ENCODE peak calls at places on chromosomes 3 and 15, in five cellular contexts. S is HepG2, O is IMR-90, L is K562, V is H1. A is an unnamed sample.

GRCh38 chr3:58625196-58625595 is 41.4 kb downstream of the FAM3D start:
- DNase-seq in S (no peak), O (no peak), V (no peak), L (no peak), A (no peak)

GRCh38 chr15:92797168-92798052 is 102.7 kb upstream of the CHD2 start:
- DNase-seq in V (no peak), O (peak; percentile 81), S (peak; percentile 78), L (peak; percentile 58), A (peak; percentile 84)

GRCh38 chr3:166324401-166324800 is 487.2 kb upstream of the BCHE start:
- DNase-seq in V (no peak), S (no peak), O (no peak), L (no peak), A (no peak)

GRCh38 chr3:51734572-51734907 is 27.7 kb downstream of the GRM2 start:
- DNase-seq in S (no peak), L (no peak), V (no peak), O (no peak), A (no peak)

GRCh38 chr3:46853441-46854410 is 9.5 kb downstream of the MYL3 start:
- DNase-seq in L (no peak), O (no peak), V (no peak), S (no peak), A (no peak)

GRCh38 chr3:42345811-42346210 is 64.6 kb downstream of the LYZL4 start:
- DNase-seq in L (no peak), O (no peak), S (no peak), V (no peak), A (no peak)

GRCh38 chr15:81940467-81941451 is 105.1 kb downstream of the MEX3B start:
- DNase-seq in V (no peak), L (no peak), S (no peak), O (peak; percentile 92), A (no peak)

GRCh38 chr3:48369685-48370329 is 2.2 kb upstream of the FBXW12 start:
- DNase-seq in S (no peak), O (no peak), L (no peak), V (no peak), A (no peak)

GRCh38 chr3:152455989-152456388 is 187.3 kb downstream of the MBNL1 start:
- DNase-seq in V (no peak), S (no peak), O (no peak), L (no peak), A (no peak)

GRCh38 chr15:66294932-66295235 is 1.5 kb downstream of the DIS3L start:
- DNase-seq in O (peak; percentile 55), S (no peak), L (peak; percentile 18), V (no peak), A (no peak)

GRCh38 chr15:51162865-51163762 is 68.4 kb upstream of the TNFAIP8L3 start:
- DNase-seq in V (peak; percentile 86), L (peak; percentile 88), S (peak; percentile 45), O (peak; percentile 72), A (peak; percentile 64)

GRCh38 chr3:13884851-13885703 is 5.2 kb upstream of the WNT7A start:
- DNase-seq in L (peak; percentile 82), O (no peak), S (peak; percentile 36), V (peak; percentile 82), A (peak; percentile 53)

GRCh38 chr3:99700637-99701268 is 62.4 kb downstream of the COL8A1 start:
- DNase-seq in L (no peak), V (no peak), O (peak; percentile 80), S (peak; percentile 8), A (no peak)
- H3K4me2 ChIP-seq in L (no peak overlapping the region), V (no peak overlapping the region), O (peak overlapping the region; percentile 0), S (no peak overlapping the region), A (no peak overlapping the region)

GRCh38 chr3:139227165-139227564 is 116.7 kb upstream of the MRPS22 start:
- DNase-seq in V (no peak), S (no peak), L (no peak), O (no peak), A (no peak)
- TF ChIP-seq MAFK in V (no peak), S (no peak), L (no peak), O (no peak), A (no peak)

GRCh38 chr3:134388748-134389485 is 14.7 kb upstream of the AMOTL2 start:
- DNase-seq in O (no peak), V (no peak), L (no peak), S (no peak), A (no peak)

GRCh38 chr3:134389865-134390264 is 15.6 kb upstream of the AMOTL2 start:
- DNase-seq in L (no peak), S (no peak), V (no peak), O (no peak), A (no peak)

GRCh38 chr3:134384963-134385362 is 10.7 kb upstream of the AMOTL2 start:
- DNase-seq in L (no peak), S (no peak), V (peak; percentile 42), O (no peak), A (no peak)

GRCh38 chr3:134388292-134388691 is 14.0 kb upstream of the AMOTL2 start:
- DNase-seq in L (no peak), V (no peak), O (no peak), S (no peak), A (no peak)

GRCh38 chr3:134387293-134387692 is 13.0 kb upstream of the AMOTL2 start:
- DNase-seq in L (no peak), V (no peak), S (no peak), O (no peak), A (no peak)
- H3K4me2 ChIP-seq in L (no peak overlapping the region), V (no peak overlapping the region), S (no peak overlapping the region), O (no peak overlapping the region), A (no peak overlapping the region)

GRCh38 chr3:15292765-15293522 is 39.4 kb downstream of the SH3BP5 start:
- DNase-seq in V (no peak), O (peak; percentile 44), S (no peak), L (no peak), A (no peak)

GRCh38 chr3:15289661-15290060 is 42.7 kb downstream of the SH3BP5 start:
- DNase-seq in V (no peak), O (no peak), L (no peak), S (no peak), A (no peak)

GRCh38 chr3:15290731-15291130 is 41.7 kb downstream of the SH3BP5 start:
- DNase-seq in O (no peak), V (no peak), S (no peak), L (no peak), A (no peak)

GRCh38 chr3:15294914-15295313 is 37.5 kb downstream of the SH3BP5 start:
- DNase-seq in L (no peak), S (no peak), O (no peak), V (no peak), A (no peak)

DNA sequence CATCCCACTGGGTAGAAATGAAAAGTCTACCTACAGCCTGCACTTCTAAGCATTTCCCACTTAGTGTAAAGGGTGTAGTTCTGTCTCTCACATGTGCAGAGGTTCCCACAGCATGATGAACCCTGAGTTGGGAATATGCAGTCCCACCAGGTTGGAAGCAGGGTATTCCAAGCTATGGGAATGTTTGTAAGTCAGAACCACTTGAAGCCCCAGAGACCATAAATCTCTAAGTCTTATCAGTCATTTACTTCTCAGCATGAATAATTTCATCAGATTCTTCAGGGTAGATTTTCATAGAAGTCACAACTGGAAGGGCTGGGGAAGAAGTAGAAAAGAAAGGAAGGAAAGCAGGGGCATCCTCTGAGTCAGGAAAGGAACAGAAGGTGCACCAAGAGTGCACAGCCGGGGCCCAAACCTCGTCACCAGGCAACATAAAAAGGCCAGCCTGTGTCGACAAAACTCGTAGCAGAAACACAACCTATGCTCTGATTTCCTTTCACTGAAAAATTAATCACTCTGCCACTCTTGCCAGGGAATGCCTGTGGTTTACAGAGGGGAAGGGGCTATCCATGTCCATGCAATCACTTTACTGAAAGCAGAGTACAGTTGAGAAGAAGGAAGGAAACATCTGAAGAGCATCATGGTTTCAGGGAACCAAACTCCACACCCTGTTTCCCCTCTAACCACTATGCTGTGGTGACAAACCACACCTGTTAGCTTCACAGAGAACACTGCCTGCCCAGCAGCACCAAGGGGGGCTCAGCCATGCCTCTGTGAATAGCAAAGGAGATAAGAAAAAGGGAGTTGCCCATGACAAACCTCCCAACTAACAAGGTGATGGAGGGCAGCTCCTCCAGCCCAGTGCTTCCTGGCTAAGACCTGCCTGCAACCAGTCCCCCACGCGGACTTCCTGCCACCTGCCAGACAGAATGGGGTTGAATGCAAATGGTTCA is 40.5 kb downstream of the SH3BP5 start:
- DNase-seq in S (no peak), L (no peak), V (no peak), O (no peak), A (no peak)
- TF ChIP-seq MAFK in S (no peak), L (no peak), V (no peak), O (no peak), A (no peak)

GRCh38 chr15:71384501-71384900 is 269.2 kb downstream of the THSD4 start:
- DNase-seq in L (no peak), S (no peak), V (no peak), O (no peak), A (no peak)

GRCh38 chr15:71386448-71387236 is 271.4 kb downstream of the THSD4 start:
- DNase-seq in V (no peak), S (no peak), O (peak; percentile 38), L (no peak), A (peak; percentile 56)

GRCh38 chr15:71385469-71385868 is 270.2 kb downstream of the THSD4 start:
- DNase-seq in O (no peak), S (no peak), V (no peak), L (no peak), A (no peak)

GRCh38 chr15:71386005-71386404 is 270.7 kb downstream of the THSD4 start:
- DNase-seq in V (no peak), L (no peak), O (no peak), S (no peak), A (no peak)

DNA sequence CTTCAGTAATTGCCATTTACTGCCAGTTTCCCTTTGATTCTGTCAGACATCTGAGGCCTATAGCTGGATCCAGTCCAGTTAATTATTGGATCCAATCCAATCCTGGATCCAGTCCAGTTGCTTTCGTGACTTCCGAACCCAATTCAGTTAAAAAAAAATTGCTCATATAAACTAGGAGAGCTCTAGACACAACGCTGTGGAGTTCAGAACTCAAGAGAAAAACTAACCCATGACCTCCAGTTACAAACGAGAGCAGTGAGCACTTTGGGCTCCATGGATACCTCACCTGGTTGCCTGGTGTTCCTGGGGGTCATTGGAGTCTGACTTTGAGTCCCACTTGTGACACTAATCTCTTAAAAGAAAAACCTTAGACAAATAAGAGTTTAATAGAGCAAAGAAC is 269.8 kb downstream of the THSD4 start:
- DNase-seq in L (no peak), V (no peak), S (no peak), O (peak; percentile 25), A (no peak)
- H3K4me2 ChIP-seq in L (no peak overlapping the region), V (peak overlapping the region; percentile 75), S (no peak overlapping the region), O (no peak overlapping the region), A (no peak overlapping the region)

DNA sequence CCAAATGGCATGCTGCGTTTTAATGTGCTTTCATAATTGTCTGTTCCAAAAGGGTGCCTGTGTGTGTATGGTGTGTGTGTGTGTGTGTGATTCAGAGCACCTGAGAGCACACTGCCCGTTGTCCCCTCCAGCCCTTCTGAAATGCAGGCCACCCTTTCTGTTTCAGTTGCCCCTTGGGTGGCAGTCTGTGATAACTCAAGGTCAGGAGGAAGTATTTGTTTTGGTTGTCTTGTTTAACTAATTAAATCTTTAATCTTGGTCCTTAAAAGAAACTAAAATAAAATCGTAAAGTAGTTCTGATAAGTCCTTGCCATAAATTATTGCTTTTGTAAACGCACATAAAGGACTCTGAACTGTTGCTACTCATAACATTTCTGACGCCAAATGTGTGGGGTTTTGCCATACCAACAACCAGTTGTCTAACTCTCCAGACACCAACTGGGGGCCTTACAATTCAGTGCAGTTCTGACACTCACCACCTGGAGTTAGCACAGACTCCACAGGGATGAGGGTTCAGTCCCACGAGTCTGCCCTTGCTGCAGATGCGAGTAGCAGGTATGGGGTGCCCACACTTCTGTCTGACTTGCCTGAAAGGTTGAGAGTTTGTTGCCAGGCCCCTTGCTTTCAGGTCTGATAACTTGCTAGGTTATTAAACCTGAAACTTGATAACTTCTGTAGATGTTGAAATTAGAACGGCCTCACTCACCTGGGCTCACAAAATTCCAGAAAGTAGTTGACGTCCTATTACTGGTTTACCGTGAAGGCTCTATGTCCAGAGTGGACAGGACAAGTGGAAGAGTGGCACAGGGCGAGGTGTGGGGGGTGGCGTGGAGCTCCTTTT is 157.3 kb downstream of the IGF1R start:
- DNase-seq in O (peak; percentile 7), V (no peak), S (peak; percentile 32), L (no peak), A (no peak)
- TF ChIP-seq MAFK in O (no peak), V (no peak), S (no peak), L (no peak), A (no peak)